ENCODE peak calls at places on chromosomes 5 and 9, in five cellular contexts. G is AG10803, W is fibroblast of pulmonary artery, X is IMR-90, R is left ventricle myocardium inferior. K is an unnamed sample.

GRCh38 chr5:16736158-16736994 is 119.6 kb upstream of the RETREG1 start:
- DNase-seq in R (no peak), X (peak), G (peak), W (peak), K (no peak)

GRCh38 chr5:168165221-168165965 is 126.1 kb upstream of the WWC1 start:
- DNase-seq in R (no peak), X (no peak), W (no peak), G (no peak), K (no peak)

GRCh38 chr5:133387091-133387490 is 225.2 kb downstream of the FSTL4 start:
- DNase-seq in R (no peak), X (no peak), W (no peak), G (no peak), K (no peak)

GRCh38 chr9:38181216-38181615 is 112.2 kb upstream of the SHB start:
- DNase-seq in W (no peak), X (no peak), R (no peak), G (no peak), K (no peak)

GRCh38 chr9:17476401-17476800 is 102.5 kb upstream of the SH3GL2 start:
- DNase-seq in W (no peak), X (no peak), G (no peak), R (no peak), K (no peak)

GRCh38 chr5:112824197-112824596 is 36.9 kb upstream of the SRP19 start:
- DNase-seq in G (no peak), X (no peak), R (no peak), W (no peak), K (no peak)

GRCh38 chr5:150017606-150018005 is 17.1 kb downstream of the HMGXB3 start:
- DNase-seq in W (peak), G (no peak), X (peak), R (no peak), K (no peak)

GRCh38 chr5:17196024-17196423 is 21.4 kb upstream of the BASP1 start:
- DNase-seq in W (no peak), G (no peak), R (no peak), X (no peak), K (no peak)

GRCh38 chr5:150750469-150750868 is 8.3 kb downstream of the DCTN4 start:
- DNase-seq in X (peak), W (no peak), R (no peak), G (no peak), K (no peak)

GRCh38 chr5:181191526-181192336 is 13.3 kb downstream of the TRIM7 start:
- DNase-seq in R (peak), G (peak), X (peak), W (peak), K (peak)

GRCh38 chr5:86640998-86641397 is 23.3 kb downstream of the COX7C start:
- DNase-seq in W (no peak), R (no peak), G (no peak), X (no peak), K (no peak)

GRCh38 chr9:100499866-100500265 is 26.9 kb downstream of the TMEFF1 start:
- DNase-seq in X (no peak), W (no peak), G (no peak), R (no peak), K (no peak)

GRCh38 chr5:116370886-116371285 is 203.7 kb downstream of the SEMA6A start:
- DNase-seq in G (no peak), W (peak), R (no peak), X (peak), K (no peak)

GRCh38 chr9:97437151-97437550 is 25.3 kb downstream of the TDRD7 start:
- DNase-seq in W (no peak), X (no peak), R (no peak), G (no peak), K (no peak)

GRCh38 chr9:132575811-132576210 is 6.6 kb upstream of the BARHL1 start:
- DNase-seq in X (no peak), G (no peak), W (no peak), R (no peak), K (no peak)

GRCh38 chr9:124306098-124306735 is 48.5 kb downstream of the NEK6 start:
- DNase-seq in X (peak), G (peak), R (no peak), W (peak), K (no peak)

GRCh38 chr5:91139572-91140200 is 243.4 kb downstream of the ARRDC3 start:
- DNase-seq in G (no peak), X (peak), W (no peak), R (no peak), K (no peak)

GRCh38 chr9:94018628-94019027 is 63.5 kb upstream of the BARX1 start:
- DNase-seq in G (peak), R (no peak), X (peak), W (peak), K (no peak)

GRCh38 chr9:21804336-21804735 is 1.9 kb downstream of the MTAP start:
- DNase-seq in G (no peak), W (no peak), R (no peak), X (no peak), K (no peak)

GRCh38 chr9:127269440-127269839 is 4.9 kb downstream of the GARNL3 start:
- DNase-seq in W (no peak), X (no peak), G (no peak), R (no peak), K (no peak)

GRCh38 chr5:129172561-129172960 is 78.0 kb downstream of the ISOC1 start:
- DNase-seq in W (peak), R (no peak), X (no peak), G (no peak), K (no peak)

GRCh38 chr5:36878421-36879088 is 2.0 kb downstream of the NIPBL start:
- DNase-seq in X (peak), R (no peak), G (peak), W (peak), K (no peak)

GRCh38 chr5:113212244-113212920 is 222.4 kb downstream of the TSSK1B start:
- DNase-seq in G (peak), X (peak), R (peak), W (peak), K (no peak)

GRCh38 chr9:84947412-84947972 is 278.0 kb downstream of the NTRK2 start:
- DNase-seq in R (peak), X (no peak), W (no peak), G (no peak), K (no peak)

GRCh38 chr9:34171753-34172535 is 6.9 kb upstream of the UBAP1 start:
- DNase-seq in W (no peak), G (no peak), X (no peak), R (no peak), K (peak)

GRCh38 chr9:110714314-110714713 is 45.7 kb downstream of the MUSK start:
- DNase-seq in R (no peak), W (no peak), X (peak), G (no peak), K (no peak)

GRCh38 chr5:39118638-39119037 is 44.4 kb upstream of the RICTOR start:
- DNase-seq in G (no peak), X (no peak), R (no peak), W (no peak), K (no peak)

GRCh38 chr5:83487155-83487554 is 15.6 kb downstream of the VCAN start:
- DNase-seq in W (no peak), X (peak), R (no peak), G (peak), K (no peak)

GRCh38 chr9:110217656-110218099 is 9.7 kb upstream of the C9orf152 start:
- DNase-seq in G (peak), W (peak), R (no peak), X (peak), K (no peak)

GRCh38 chr5:176365663-176366574 is 632 bp downstream of the ARL10 start:
- DNase-seq in G (peak), R (peak), X (peak), W (peak), K (no peak)

GRCh38 chr5:93675458-93676450 is 65.6 kb downstream of the POU5F2 start:
- DNase-seq in R (no peak), X (peak), G (no peak), W (no peak), K (no peak)

GRCh38 chr9:70472268-70473249 is 58.1 kb upstream of the KLF9 start:
- DNase-seq in G (no peak), R (no peak), X (no peak), W (no peak), K (no peak)

GRCh38 chr5:65102826-65103673 is 334.3 kb downstream of the CWC27 start:
- DNase-seq in G (peak), X (peak), R (peak), W (peak), K (peak)
- TF ChIP-seq CTCF in G (peak), X (no peak), R (peak), W (no peak), K (no peak)

DNA sequence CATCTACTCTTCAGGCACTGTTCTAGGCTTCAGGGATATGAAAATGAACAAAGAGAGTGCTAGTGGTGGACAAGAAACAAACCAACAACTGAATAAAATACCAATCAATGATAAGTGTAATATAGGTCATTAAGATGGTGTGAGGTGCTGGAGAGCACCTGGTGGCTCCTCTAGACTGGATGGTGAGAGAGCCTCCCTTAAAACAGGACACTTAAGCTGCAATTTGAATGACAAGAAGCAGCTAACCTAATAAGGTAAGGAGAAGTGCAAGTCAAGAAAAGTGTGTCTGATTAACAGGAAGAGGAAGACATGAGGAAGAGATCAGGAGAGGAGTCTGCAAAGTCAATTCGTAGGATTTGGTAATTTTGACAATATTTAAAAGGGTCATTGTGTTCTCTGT is 23.1 kb downstream of the JAKMIP2 start:
- DNase-seq in G (no peak), W (no peak), X (no peak), R (no peak), K (no peak)
- H3K4me3 ChIP-seq in G (no peak), W (no peak), X (no peak), R (no peak), K (no peak)

GRCh38 chr5:120813551-120813950 is 349.5 kb downstream of the PRR16 start:
- DNase-seq in X (no peak), G (no peak), W (no peak), R (no peak), K (no peak)
- TF ChIP-seq CTCF in X (no peak), G (no peak), W (no peak), R (no peak), K (no peak)

GRCh38 chr9:138120511-138121437 is 243.2 kb downstream of the CACNA1B start:
- DNase-seq in R (no peak), X (no peak), G (no peak), W (no peak), K (no peak)

GRCh38 chr9:138118601-138119071 is 241.1 kb downstream of the CACNA1B start:
- DNase-seq in X (no peak), R (no peak), G (no peak), W (no peak), K (no peak)

GRCh38 chr9:138120072-138120471 is 242.5 kb downstream of the CACNA1B start:
- DNase-seq in X (no peak), G (no peak), R (no peak), W (no peak), K (no peak)

GRCh38 chr9:138117836-138118235 is 240.3 kb downstream of the CACNA1B start:
- DNase-seq in G (no peak), W (no peak), R (no peak), X (no peak), K (no peak)

DNA sequence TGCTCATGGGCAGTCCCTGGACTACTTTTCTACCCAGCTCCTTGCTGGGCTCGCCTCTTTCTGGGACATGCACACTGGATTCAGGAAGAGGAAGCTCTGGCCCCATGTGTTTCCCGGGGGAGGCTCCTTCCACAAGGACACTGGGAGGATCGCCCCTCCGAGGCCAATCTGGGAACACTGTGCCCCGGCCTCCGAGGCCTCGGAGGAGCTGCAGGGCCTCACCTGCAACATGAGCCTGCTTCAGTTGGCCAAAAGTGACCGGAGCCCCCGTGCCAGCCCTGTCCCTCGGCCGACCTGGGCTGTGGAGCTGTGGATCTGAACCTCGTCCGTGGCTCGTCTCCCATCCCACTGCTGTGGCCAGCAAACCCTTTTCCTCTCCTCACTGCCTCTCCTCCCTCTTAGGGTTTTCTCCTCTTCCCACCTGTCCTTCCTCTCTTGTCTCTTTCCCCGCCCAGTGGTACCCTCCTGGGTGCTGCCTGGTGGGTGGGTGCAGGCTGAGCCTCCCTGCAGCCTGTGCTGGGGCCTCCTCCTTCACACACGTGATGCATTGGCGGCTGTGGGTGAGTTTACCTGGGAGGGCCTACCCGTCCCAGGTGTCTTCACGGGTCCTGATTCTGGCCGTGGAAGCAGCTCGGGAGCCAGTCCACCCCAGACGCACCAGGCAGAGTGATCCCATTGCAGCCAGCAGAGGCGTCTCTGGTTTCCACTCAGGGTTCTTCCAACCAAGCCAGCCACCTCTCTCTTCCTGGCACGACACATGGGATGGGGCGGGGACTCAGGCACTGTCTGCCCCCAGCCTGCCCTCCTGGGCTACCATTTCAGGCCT is 241.8 kb downstream of the CACNA1B start:
- DNase-seq in R (no peak), W (no peak), G (no peak), X (no peak), K (no peak)
- H3K4me3 ChIP-seq in R (no peak), W (no peak), G (no peak), X (no peak), K (no peak)

GRCh38 chr5:10724799-10725507 is 36.1 kb downstream of the DAP start:
- DNase-seq in W (peak), X (peak), R (peak), G (peak), K (peak)
- TF ChIP-seq CTCF in W (peak), X (peak), R (peak), G (peak), K (peak)

GRCh38 chr5:73452215-73452614 is 3.6 kb upstream of the FOXD1 start:
- DNase-seq in G (no peak), R (no peak), X (no peak), W (no peak), K (no peak)
- H3K4me3 ChIP-seq in G (no peak), R (no peak), X (no peak), W (no peak), K (no peak)

GRCh38 chr5:141135718-141136266 is 786 bp downstream of the PCDHB5 start:
- DNase-seq in R (no peak), G (no peak), W (no peak), X (no peak), K (no peak)

DNA sequence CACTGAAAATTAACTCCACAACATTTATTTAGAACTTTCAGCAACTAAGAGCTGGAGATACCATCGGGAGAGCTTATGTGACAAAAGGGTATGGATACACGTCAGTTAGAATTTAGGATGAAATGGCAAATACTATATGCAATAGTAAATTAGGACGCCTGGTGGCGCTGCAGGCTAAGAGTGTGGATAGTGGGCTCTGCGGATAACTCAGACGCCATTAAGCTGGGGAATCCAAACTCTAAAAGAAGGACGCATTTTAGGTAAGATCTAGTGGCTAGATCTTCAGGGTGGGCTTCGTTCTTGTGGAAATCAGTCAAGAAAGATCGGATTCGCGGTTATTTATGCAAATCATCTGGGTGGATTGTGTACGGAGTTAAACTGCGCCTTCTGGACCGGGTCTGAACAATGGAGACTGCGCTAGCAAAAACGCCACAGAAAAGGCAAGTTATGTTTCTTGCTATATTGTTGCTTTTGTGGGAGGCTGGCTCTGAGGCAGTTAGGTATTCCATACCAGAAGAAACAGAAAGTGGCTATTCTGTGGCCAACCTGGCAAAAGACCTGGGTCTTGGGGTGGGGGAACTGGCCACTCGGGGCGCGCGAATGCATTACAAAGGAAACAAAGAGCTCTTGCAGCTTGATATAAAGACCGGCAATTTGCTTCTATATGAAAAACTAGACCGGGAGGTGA is at the start of gene PCDHB5:
- DNase-seq in X (no peak), R (no peak), G (peak), W (peak), K (no peak)
- TF ChIP-seq CTCF in X (peak), R (peak), G (peak), W (peak), K (peak)

GRCh38 chr9:137058651-137059234 is 4.9 kb upstream of the ENTPD2 start:
- DNase-seq in G (no peak), X (no peak), W (no peak), R (no peak), K (no peak)
- H3K4me3 ChIP-seq in G (no peak), X (no peak), W (no peak), R (no peak), K (no peak)

GRCh38 chr5:78985407-78986223 is 505 bp upstream of the ARSB start:
- DNase-seq in R (no peak), G (peak), X (peak), W (peak), K (peak)
- TF ChIP-seq CTCF in R (no peak), G (no peak), X (no peak), W (no peak), K (no peak)